ENCODE peak calls at places on chromosomes 16 and 17, in seven cellular contexts. Q is hepatocyte; U is activated CD4-positive, CD25-positive, alpha-beta regulatory T cell; L is T-helper 1 cell; N is activated T-helper 1 cell treated with anti-CD3 and anti-CD28 coated beads, Interleukin-2, amount 50 U/mL, for 16 hours; D is NCI-H1105; K is CD4-positive, alpha-beta T cell. J is an unnamed sample.

GRCh38 chr16:70467608-70468007 is 13.2 kb downstream of the FCSK start:
- DNase-seq in Q (no peak), U (no peak), L (no peak), N (no peak), D (no peak), K (no peak), J (no peak)

GRCh38 chr17:75125984-75126383 is 5.6 kb downstream of the NT5C start:
- DNase-seq in Q (no peak), U (no peak), L (no peak), N (no peak), D (no peak), K (no peak), J (no peak)

GRCh38 chr16:90040152-90041023 is 21.1 kb upstream of the DBNDD1 start:
- DNase-seq in Q (no peak), U (no peak), L (no peak), N (no peak), D (no peak), K (no peak), J (no peak)

GRCh38 chr16:49596119-49596518 is 222.5 kb downstream of the C16orf78 start:
- DNase-seq in Q (peak), U (no peak), L (no peak), N (no peak), D (no peak), K (no peak), J (no peak)

GRCh38 chr16:9351440-9351839 is 260.0 kb downstream of the HAPSTR1 start:
- DNase-seq in Q (no peak), U (no peak), L (no peak), N (no peak), D (no peak), K (no peak), J (no peak)

GRCh38 chr16:64654137-64654652 is 467.7 kb downstream of the CDH11 start:
- DNase-seq in Q (no peak), U (no peak), L (no peak), N (no peak), D (no peak), K (no peak), J (no peak)

GRCh38 chr16:80806957-80807356 is 2.6 kb upstream of the CDYL2 start:
- DNase-seq in Q (no peak), U (peak), L (no peak), N (peak), D (no peak), K (peak), J (no peak)

GRCh38 chr17:4948997-4949320 is 629 bp upstream of the PFN1 start:
- DNase-seq in Q (peak), U (peak), L (peak), N (peak), D (peak), K (peak), J (peak)

GRCh38 chr16:17301593-17302135 is 169.1 kb downstream of the XYLT1 start:
- DNase-seq in Q (no peak), U (no peak), L (no peak), N (no peak), D (no peak), K (no peak), J (no peak)

GRCh38 chr17:46044286-46044928 is 45.4 kb downstream of the STH start:
- DNase-seq in Q (peak), U (peak), L (peak), N (no peak), D (peak), K (peak), J (peak)

GRCh38 chr16:23869052-23869451 is 33.3 kb downstream of the PRKCB start:
- DNase-seq in Q (no peak), U (no peak), L (no peak), N (no peak), D (no peak), K (no peak), J (no peak)

GRCh38 chr16:87160218-87160617 is 157.0 kb downstream of the C16orf95 start:
- DNase-seq in Q (peak), U (no peak), L (no peak), N (no peak), D (no peak), K (no peak), J (no peak)

GRCh38 chr17:48791128-48792032 is 25.6 kb downstream of the TTLL6 start:
- DNase-seq in Q (peak), U (no peak), L (no peak), N (no peak), D (no peak), K (no peak), J (peak)

GRCh38 chr16:22240023-22240697 is 34.1 kb downstream of the EEF2K start:
- DNase-seq in Q (no peak), U (no peak), L (no peak), N (no peak), D (no peak), K (no peak), J (no peak)

GRCh38 chr17:9671559-9671958 is 26.2 kb downstream of the USP43 start:
- DNase-seq in Q (no peak), U (no peak), L (no peak), N (no peak), D (no peak), K (no peak), J (no peak)

GRCh38 chr17:64282753-64283080 is 19.7 kb upstream of the TEX2 start:
- DNase-seq in Q (no peak), U (no peak), L (no peak), N (no peak), D (no peak), K (no peak), J (no peak)

GRCh38 chr16:71499775-71500364 is 10.7 kb upstream of the ZNF19 start:
- DNase-seq in Q (peak), U (no peak), L (peak), N (no peak), D (peak), K (peak), J (peak)

GRCh38 chr17:74125160-74125559 is 78.3 kb upstream of the RPL38 start:
- DNase-seq in Q (no peak), U (no peak), L (no peak), N (no peak), D (no peak), K (no peak), J (no peak)

GRCh38 chr16:62602790-62603189 is 566.6 kb upstream of the CDH8 start:
- DNase-seq in Q (no peak), U (no peak), L (no peak), N (no peak), D (no peak), K (no peak), J (no peak)

GRCh38 chr17:30346211-30346831 is 12.5 kb upstream of the TMIGD1 start:
- DNase-seq in Q (no peak), U (no peak), L (no peak), N (no peak), D (no peak), K (no peak), J (no peak)

GRCh38 chr17:1511756-1512321 is 4.6 kb downstream of the INPP5K start:
- DNase-seq in Q (no peak), U (no peak), L (no peak), N (no peak), D (no peak), K (no peak), J (no peak)

GRCh38 chr17:32320847-32321246 is 21.1 kb downstream of the C17orf75 start:
- DNase-seq in Q (no peak), U (no peak), L (no peak), N (no peak), D (no peak), K (no peak), J (no peak)

GRCh38 chr17:15947331-15947730 is 2.4 kb downstream of the ADORA2B start:
- DNase-seq in Q (no peak), U (no peak), L (no peak), N (no peak), D (no peak), K (no peak), J (no peak)

GRCh38 chr17:48253976-48254375 is 146.4 kb downstream of the SNX11 start:
- DNase-seq in Q (no peak), U (no peak), L (no peak), N (no peak), D (no peak), K (no peak), J (no peak)

GRCh38 chr16:29658693-29659092 is 4.4 kb upstream of the SPN start:
- DNase-seq in Q (no peak), U (no peak), L (no peak), N (no peak), D (no peak), K (no peak), J (no peak)

GRCh38 chr17:17890773-17891759 is 54.3 kb upstream of the SREBF1 start:
- DNase-seq in Q (peak), U (peak), L (peak), N (peak), D (no peak), K (peak), J (peak)

GRCh38 chr17:79252886-79253285 is 178.3 kb downstream of the ENGASE start:
- DNase-seq in Q (no peak), U (no peak), L (no peak), N (no peak), D (no peak), K (no peak), J (peak)

GRCh38 chr17:79940381-79941087 is 95.1 kb downstream of the TBC1D16 start:
- DNase-seq in Q (no peak), U (no peak), L (no peak), N (no peak), D (no peak), K (no peak), J (no peak)

GRCh38 chr16:56847173-56847948 is 17.6 kb upstream of the SLC12A3 start:
- DNase-seq in Q (no peak), U (no peak), L (no peak), N (no peak), D (no peak), K (no peak), J (no peak)

GRCh38 chr16:89060207-89060794 is 33.4 kb upstream of the ACSF3 start:
- DNase-seq in Q (no peak), U (no peak), L (no peak), N (no peak), D (no peak), K (no peak), J (no peak)

GRCh38 chr16:22694887-22695382 is 119.0 kb upstream of the HS3ST2 start:
- DNase-seq in Q (no peak), U (no peak), L (no peak), N (no peak), D (no peak), K (no peak), J (no peak)

GRCh38 chr16:35605921-35606320 is 2146.5 kb downstream of the TP53TG3F start:
- DNase-seq in Q (no peak), U (no peak), L (no peak), N (no peak), D (no peak), K (no peak), J (no peak)

GRCh38 chr16:84292032-84292431 is 2.6 kb upstream of the WFDC1 start:
- DNase-seq in Q (no peak), U (no peak), L (no peak), N (no peak), D (peak), K (no peak), J (peak)

J was measured in COR-L47.